ENCODE peak calls at places on chromosomes 16 and 17, in four cellular contexts. C is colonic mucosa, D is cardiac septum, A is NCI-H2081 treated with DMSO at 0.1 percent for 48 hours. Y is an unnamed sample.

GRCh38 chr16:4319454-4319853 is 3.6 kb downstream of the GLIS2 start:
- DNase-seq in C (peak), D (no peak), A (no peak), Y (peak)

GRCh38 chr16:25875956-25876608 is 184.3 kb downstream of the HS3ST4 start:
- DNase-seq in D (no peak), A (no peak), C (no peak), Y (peak)

GRCh38 chr16:12664334-12664733 is 139.4 kb downstream of the CPPED1 start:
- DNase-seq in A (no peak), C (no peak), D (no peak), Y (no peak)

GRCh38 chr16:77374384-77374783 is 60.5 kb downstream of the ADAMTS18 start:
- DNase-seq in C (no peak), D (no peak), A (no peak), Y (no peak)

GRCh38 chr17:29379084-29379811 is 10.9 kb upstream of the TAOK1 start:
- DNase-seq in C (peak), D (no peak), A (no peak), Y (no peak)

GRCh38 chr17:57109393-57110151 is 24.5 kb downstream of the AKAP1 start:
- DNase-seq in A (no peak), C (peak), D (no peak), Y (no peak)

GRCh38 chr16:49442805-49443204 is 69.2 kb downstream of the C16orf78 start:
- DNase-seq in C (no peak), A (no peak), D (no peak), Y (no peak)

GRCh38 chr16:6335072-6335471 is 997.6 kb upstream of the RBFOX1 start:
- DNase-seq in D (no peak), A (no peak), C (no peak), Y (no peak)

GRCh38 chr17:4728124-4728523 is 3.1 kb upstream of the MED11 start:
- DNase-seq in C (no peak), D (no peak), A (no peak), Y (peak)

GRCh38 chr16:860891-861290 is 60.4 kb upstream of the GNG13 start:
- DNase-seq in C (no peak), A (no peak), D (no peak), Y (no peak)

GRCh38 chr17:56908061-56908542 is 5.7 kb downstream of the TRIM25 start:
- DNase-seq in C (peak), A (no peak), D (peak), Y (peak)